ENCODE peak calls at places on chromosomes 1 and 21, in six cellular contexts. P, I, W, C, H and L are unnamed samples.

GRCh38 chr1:52520149-52520548 is 32.7 kb downstream of the TUT4 start:
- DNase-seq in W (peak; percentile 22), C (peak; percentile 44), I (peak; percentile 53), P (no peak), H (no peak), L (no peak)

GRCh38 chr1:220189750-220190347 is 82.4 kb downstream of the RAB3GAP2 start:
- DNase-seq in P (no peak), H (no peak), C (peak; percentile 67), I (peak; percentile 35), W (peak; percentile 18), L (no peak)

GRCh38 chr1:92217721-92218120 is at the start of gene C1orf146:
- DNase-seq in P (no peak), I (no peak), H (no peak), W (no peak), C (no peak), L (no peak)

GRCh38 chr1:41539416-41539800 is 54.9 kb upstream of the EDN2 start:
- DNase-seq in W (no peak), I (no peak), H (no peak), C (no peak), P (no peak), L (no peak)

GRCh38 chr1:55363261-55363660 is 148.1 kb upstream of the USP24 start:
- DNase-seq in W (peak; percentile 66), H (no peak), P (no peak), C (peak; percentile 66), I (peak; percentile 36), L (no peak)

GRCh38 chr1:175887981-175888428 is 144.6 kb upstream of the TNR start:
- DNase-seq in C (peak; percentile 78), W (peak; percentile 17), P (no peak), H (peak; percentile 77), I (peak; percentile 46), L (no peak)

GRCh38 chr1:215082532-215083407 is at the start of gene KCNK2:
- DNase-seq in H (no peak), W (peak; percentile 34), P (no peak), C (peak; percentile 8), I (no peak), L (peak; percentile 70)

GRCh38 chr1:201028473-201028889 is 5.0 kb upstream of the KIF21B start:
- DNase-seq in H (no peak), C (peak; percentile 53), I (no peak), P (no peak), W (no peak), L (no peak)

GRCh38 chr1:15727021-15727420 is 9.0 kb upstream of the SLC25A34 start:
- DNase-seq in P (no peak), C (no peak), I (no peak), H (no peak), W (no peak), L (no peak)

GRCh38 chr1:237590381-237590780 is 300.3 kb downstream of the ZP4 start:
- DNase-seq in P (no peak), I (no peak), W (no peak), H (no peak), C (no peak), L (no peak)

GRCh38 chr21:27189870-27190269 is 223.0 kb upstream of the ADAMTS5 start:
- DNase-seq in H (no peak), I (no peak), P (no peak), W (no peak), C (no peak), L (no peak)

GRCh38 chr1:24351918-24352637 is 32.9 kb downstream of the GRHL3 start:
- DNase-seq in C (peak; percentile 49), H (no peak), P (no peak), I (peak; percentile 74), W (peak; percentile 46), L (no peak)

GRCh38 chr21:45624356-45624854 is 19.1 kb upstream of the PCBP3 start:
- DNase-seq in I (no peak), H (peak; percentile 47), P (no peak), C (no peak), W (no peak), L (no peak)

GRCh38 chr1:33641099-33641830 is 168.8 kb downstream of the ZSCAN20 start:
- DNase-seq in H (no peak), W (peak; percentile 23), C (peak; percentile 58), P (no peak), I (peak; percentile 43), L (no peak)

GRCh38 chr1:15153184-15153841 is at the start of gene TMEM51:
- DNase-seq in I (peak; percentile 58), W (peak; percentile 74), C (peak; percentile 59), P (no peak), H (no peak), L (peak; percentile 87)

GRCh38 chr1:174448964-174449363 is 1.2 kb downstream of the GPR52 start:
- DNase-seq in P (no peak), I (no peak), H (no peak), C (peak; percentile 7), W (peak; percentile 37), L (no peak)

GRCh38 chr1:89675677-89676076 is 42.8 kb downstream of the LRRC8C start:
- DNase-seq in W (no peak), P (no peak), C (no peak), H (no peak), I (no peak), L (no peak)

GRCh38 chr1:179310271-179310670 is 16.7 kb downstream of the SOAT1 start:
- DNase-seq in H (no peak), P (no peak), C (peak; percentile 85), W (peak; percentile 78), I (peak; percentile 63), L (no peak)

GRCh38 chr1:35111106-35111505 is 31.9 kb downstream of the ZMYM1 start:
- DNase-seq in C (peak; percentile 85), H (no peak), P (no peak), W (peak; percentile 87), I (peak; percentile 77), L (no peak)

GRCh38 chr1:25697426-25698220 is 81.0 kb downstream of the MAN1C1 start:
- DNase-seq in H (no peak), P (no peak), C (peak; percentile 33), W (no peak), I (no peak), L (no peak)

GRCh38 chr1:246801241-246802020 is 77.2 kb downstream of the SCCPDH start:
- DNase-seq in H (peak; percentile 11), I (peak; percentile 4), C (peak; percentile 52), W (peak; percentile 9), P (no peak), L (no peak)

GRCh38 chr21:32994305-32994704 is 31.4 kb upstream of the OLIG2 start:
- DNase-seq in W (peak; percentile 2), H (no peak), I (peak; percentile 10), P (no peak), C (peak; percentile 52), L (no peak)

GRCh38 chr1:219792337-219793021 is 135.9 kb downstream of the SLC30A10 start:
- DNase-seq in P (no peak), C (peak; percentile 76), H (no peak), I (peak; percentile 87), W (peak; percentile 88), L (no peak)

GRCh38 chr1:59107516-59107915 is 189.4 kb upstream of the FGGY start:
- DNase-seq in H (peak; percentile 85), I (no peak), C (no peak), P (no peak), W (no peak), L (no peak)

GRCh38 chr1:161068306-161069200 is 1.1 kb downstream of the ARHGAP30 start:
- DNase-seq in W (no peak), P (peak; percentile 72), I (no peak), H (no peak), C (no peak), L (no peak)

GRCh38 chr1:227357229-227358078 is 39.2 kb upstream of the CDC42BPA start:
- DNase-seq in I (peak; percentile 84), P (no peak), H (peak; percentile 80), C (peak; percentile 86), W (peak; percentile 87), L (no peak)

GRCh38 chr1:172928412-172928811 is 122.3 kb downstream of the TNFSF18 start:
- DNase-seq in H (no peak), W (peak; percentile 91), C (peak; percentile 85), P (no peak), I (peak; percentile 76), L (no peak)

GRCh38 chr1:11725616-11726015 is 10.3 kb upstream of the AGTRAP start:
- DNase-seq in H (no peak), W (no peak), C (no peak), P (no peak), I (no peak), L (no peak)

GRCh38 chr1:2819831-2820730 is 18.6 kb upstream of the TTC34 start:
- DNase-seq in I (no peak), P (no peak), W (no peak), H (no peak), C (no peak), L (no peak)

GRCh38 chr1:22341791-22342605 is 109.7 kb upstream of the ZBTB40 start:
- DNase-seq in I (peak; percentile 7), C (peak; percentile 31), P (no peak), H (no peak), W (peak; percentile 43), L (no peak)

GRCh38 chr1:86515597-86515996 is 31.3 kb upstream of the CLCA4 start:
- DNase-seq in C (peak; percentile 20), H (no peak), W (no peak), P (no peak), I (no peak), L (no peak)

GRCh38 chr1:27403065-27403726 is 10.8 kb downstream of the GPR3 start:
- DNase-seq in C (peak; percentile 55), H (no peak), I (peak; percentile 69), P (no peak), W (peak; percentile 48), L (no peak)

GRCh38 chr1:57362480-57362879 is 61.4 kb downstream of the DAB1 start:
- DNase-seq in C (no peak), W (no peak), P (no peak), H (no peak), I (no peak), L (no peak)

GRCh38 chr1:229085291-229085690 is 185.6 kb upstream of the RAB4A start:
- DNase-seq in C (no peak), H (no peak), P (no peak), W (no peak), I (no peak), L (no peak)

GRCh38 chr1:119637719-119638118 is 10.3 kb downstream of the ZNF697 start:
- DNase-seq in C (no peak), P (no peak), W (no peak), H (no peak), I (no peak), L (no peak)

GRCh38 chr1:178308438-178308837 is 188.3 kb downstream of the CLEC20A start:
- DNase-seq in P (no peak), C (no peak), H (no peak), I (no peak), W (no peak), L (no peak)

GRCh38 chr21:31132574-31133242 is 94.4 kb upstream of the KRTAP19-8 start:
- DNase-seq in I (peak; percentile 14), W (peak; percentile 36), C (peak; percentile 76), P (peak; percentile 65), H (no peak), L (no peak)

GRCh38 chr1:227242811-227243682 is 75.2 kb downstream of the CDC42BPA start:
- DNase-seq in I (peak; percentile 7), W (no peak), P (no peak), C (peak; percentile 15), H (no peak), L (no peak)